ENCODE peak calls at places on chromosomes 12 and 14, in five cellular contexts. E is Caco-2, Q is endodermal cell, V is lung, L is SJSA1. A is an unnamed sample.

GRCh38 chr12:131313635-131314034 is 359.9 kb downstream of the ADGRD1 start:
- DNase-seq in E (no peak), Q (peak; percentile 56), V (no peak), L (no peak), A (no peak)

GRCh38 chr12:77813558-77813957 is 17.1 kb upstream of the NAV3 start:
- DNase-seq in E (no peak), Q (no peak), V (no peak), L (no peak), A (no peak)

GRCh38 chr14:62144863-62145262 is 382.6 kb downstream of the SNAPC1 start:
- DNase-seq in E (no peak), Q (no peak), V (no peak), L (no peak), A (no peak)

GRCh38 chr12:92139634-92140555 is 5.8 kb downstream of the BTG1 start:
- DNase-seq in E (no peak), Q (no peak), V (no peak), L (no peak), A (no peak)

GRCh38 chr12:14770495-14771313 is 32.6 kb downstream of the WBP11 start:
- DNase-seq in E (peak; percentile 99), Q (peak; percentile 99), V (peak; percentile 95), L (peak; percentile 91), A (peak; percentile 77)

GRCh38 chr12:119645535-119646059 is 22.3 kb upstream of the PRKAB1 start:
- DNase-seq in E (no peak), Q (no peak), V (no peak), L (no peak), A (no peak)

GRCh38 chr14:106459971-106460730 is 933.8 kb downstream of the TMEM121 start:
- DNase-seq in E (peak; percentile 13), Q (peak; percentile 43), V (no peak), L (no peak), A (no peak)

GRCh38 chr14:94026173-94026885 is at the start of gene OTUB2:
- DNase-seq in E (peak; percentile 97), Q (peak; percentile 99), V (peak; percentile 97), L (peak; percentile 96), A (peak; percentile 94)

GRCh38 chr14:76371066-76371465 is 4.9 kb upstream of the ESRRB start:
- DNase-seq in E (no peak), Q (no peak), V (no peak), L (no peak), A (no peak)

GRCh38 chr14:61994589-61994988 is 232.4 kb downstream of the SNAPC1 start:
- DNase-seq in E (no peak), Q (no peak), V (no peak), L (no peak), A (no peak)

GRCh38 chr12:79766705-79767464 is 76.1 kb upstream of the PAWR start:
- DNase-seq in E (no peak), Q (no peak), V (no peak), L (no peak), A (no peak)

GRCh38 chr14:100173353-100173752 is 13.9 kb upstream of the DEGS2 start:
- DNase-seq in E (no peak), Q (no peak), V (no peak), L (no peak), A (no peak)

GRCh38 chr14:88551094-88551870 is 3.5 kb downstream of the PTPN21 start:
- DNase-seq in E (peak; percentile 82), Q (peak; percentile 94), V (peak; percentile 81), L (peak; percentile 55), A (no peak)

GRCh38 chr14:95482967-95483842 is 33.2 kb downstream of the SYNE3 start:
- DNase-seq in E (no peak), Q (peak; percentile 60), V (peak; percentile 61), L (peak; percentile 88), A (peak; percentile 83)

GRCh38 chr14:34713681-34714319 is 593 bp downstream of the CFL2 start:
- DNase-seq in E (peak; percentile 23), Q (no peak), V (peak; percentile 31), L (peak; percentile 70), A (peak; percentile 59)

GRCh38 chr12:65561798-65562382 is 262.4 kb upstream of the HMGA2 start:
- DNase-seq in E (no peak), Q (no peak), V (no peak), L (no peak), A (no peak)

GRCh38 chr12:96846313-96846712 is 60.7 kb upstream of the NEDD1 start:
- DNase-seq in E (no peak), Q (no peak), V (no peak), L (no peak), A (no peak)

GRCh38 chr14:71139058-71139946 is 232.0 kb downstream of the PCNX1 start:
- DNase-seq in E (peak; percentile 69), Q (peak; percentile 86), V (peak; percentile 51), L (peak; percentile 56), A (no peak)

GRCh38 chr14:84108746-84109457 is 1421.0 kb upstream of the FLRT2 start:
- DNase-seq in E (no peak), Q (no peak), V (no peak), L (no peak), A (no peak)

GRCh38 chr12:65276923-65277322 is 1.6 kb upstream of the MSRB3 start:
- DNase-seq in E (no peak), Q (no peak), V (no peak), L (no peak), A (no peak)

GRCh38 chr12:13196302-13196921 is at the start of gene EMP1:
- DNase-seq in E (no peak), Q (no peak), V (peak; percentile 94), L (peak; percentile 99), A (peak; percentile 100)

GRCh38 chr12:114069507-114069906 is 103.4 kb upstream of the RBM19 start:
- DNase-seq in E (no peak), Q (no peak), V (no peak), L (no peak), A (no peak)

GRCh38 chr12:122871851-122872785 is 23.8 kb downstream of the VPS37B start:
- DNase-seq in E (no peak), Q (peak; percentile 99), V (no peak), L (peak; percentile 71), A (peak; percentile 37)

GRCh38 chr12:121789800-121790748 is 3.4 kb downstream of the RHOF start:
- DNase-seq in E (no peak), Q (no peak), V (peak; percentile 71), L (no peak), A (no peak)

DNA sequence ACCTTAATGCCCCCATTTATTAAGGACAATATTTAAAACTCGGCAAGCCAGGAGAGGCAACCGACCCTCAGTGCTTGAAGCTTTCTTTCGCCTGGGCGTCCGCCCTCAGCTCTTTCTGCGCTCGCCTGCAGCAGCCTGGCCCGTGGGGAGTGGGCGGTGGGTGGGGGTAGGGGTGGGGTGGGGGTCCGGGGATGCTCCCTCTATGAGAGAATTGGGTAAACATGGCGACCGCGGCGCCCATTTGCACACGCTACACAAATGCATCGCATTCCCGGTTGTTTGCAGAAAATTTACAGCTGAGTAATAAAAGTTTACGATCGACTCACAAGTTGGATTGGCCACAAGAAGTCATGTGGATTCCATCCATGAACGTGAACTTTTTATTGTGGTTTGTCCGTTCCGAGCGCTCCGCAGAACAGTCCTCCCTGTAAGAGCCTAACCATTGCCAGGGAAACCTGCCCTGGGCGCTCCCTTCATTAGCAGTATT is 7.7 kb downstream of the HOXC8 start:
- DNase-seq in E (peak; percentile 57), Q (peak; percentile 68), V (no peak), L (peak; percentile 63), A (no peak)
- H3K27me3 ChIP-seq in E (no peaks in the 10 kb centered on the region), Q (peaks cover 100% of the 10 kb centered on the region), V (peaks cover 15% of the 10 kb centered on the region), L (no peaks in the 10 kb centered on the region), A (peaks cover 20% of the 10 kb centered on the region)

DNA sequence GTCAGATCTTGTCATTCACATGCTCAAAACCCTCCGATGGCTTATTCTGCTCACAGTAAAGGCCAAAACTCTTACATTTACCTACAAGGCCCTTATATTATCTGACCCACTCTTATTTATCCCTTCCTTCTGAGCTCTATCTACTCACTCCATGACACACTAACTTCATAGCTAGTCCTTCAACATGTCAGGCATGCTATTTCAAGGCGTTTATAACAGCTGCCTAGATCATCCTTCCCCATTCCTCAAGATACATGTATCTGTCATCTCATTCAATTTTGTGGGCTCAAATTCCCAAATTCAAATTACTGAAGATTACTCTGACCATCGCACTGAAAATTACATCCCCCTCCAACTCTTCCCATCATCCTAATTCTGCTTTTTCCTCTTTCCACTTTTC is 6.9 kb downstream of the MIS18BP1 start:
- DNase-seq in E (no peak), Q (no peak), V (no peak), L (no peak), A (no peak)
- H3K27me3 ChIP-seq in E (no peaks in the 10 kb centered on the region), Q (no peaks in the 10 kb centered on the region), V (no peaks in the 10 kb centered on the region), L (no peaks in the 10 kb centered on the region), A (no peaks in the 10 kb centered on the region)

GRCh38 chr12:3964404-3964803 is 91.2 kb upstream of the PARP11 start:
- DNase-seq in E (peak; percentile 61), Q (peak; percentile 92), V (no peak), L (no peak), A (no peak)
- H3K27me3 ChIP-seq in E (no peaks in the 10 kb centered on the region), Q (no peaks in the 10 kb centered on the region), V (no peaks in the 10 kb centered on the region), L (no peaks in the 10 kb centered on the region), A (no peaks in the 10 kb centered on the region)

GRCh38 chr12:107778383-107779015 is 4.0 kb downstream of the ASCL4 start:
- DNase-seq in E (no peak), Q (no peak), V (no peak), L (no peak), A (no peak)
- H3K27me3 ChIP-seq in E (no peaks in the 10 kb centered on the region), Q (peaks cover 90% of the 10 kb centered on the region), V (peaks cover 10% of the 10 kb centered on the region), L (peaks cover 47% of the 10 kb centered on the region), A (peaks cover 17% of the 10 kb centered on the region)

GRCh38 chr12:48978741-48979601 is 849 bp downstream of the WNT1 start:
- DNase-seq in E (no peak), Q (peak; percentile 77), V (no peak), L (no peak), A (no peak)
- H3K27me3 ChIP-seq in E (peaks cover 14% of the 10 kb centered on the region), Q (peaks cover 99% of the 10 kb centered on the region), V (no peaks in the 10 kb centered on the region), L (peaks cover 64% of the 10 kb centered on the region), A (peaks cover 85% of the 10 kb centered on the region)

DNA sequence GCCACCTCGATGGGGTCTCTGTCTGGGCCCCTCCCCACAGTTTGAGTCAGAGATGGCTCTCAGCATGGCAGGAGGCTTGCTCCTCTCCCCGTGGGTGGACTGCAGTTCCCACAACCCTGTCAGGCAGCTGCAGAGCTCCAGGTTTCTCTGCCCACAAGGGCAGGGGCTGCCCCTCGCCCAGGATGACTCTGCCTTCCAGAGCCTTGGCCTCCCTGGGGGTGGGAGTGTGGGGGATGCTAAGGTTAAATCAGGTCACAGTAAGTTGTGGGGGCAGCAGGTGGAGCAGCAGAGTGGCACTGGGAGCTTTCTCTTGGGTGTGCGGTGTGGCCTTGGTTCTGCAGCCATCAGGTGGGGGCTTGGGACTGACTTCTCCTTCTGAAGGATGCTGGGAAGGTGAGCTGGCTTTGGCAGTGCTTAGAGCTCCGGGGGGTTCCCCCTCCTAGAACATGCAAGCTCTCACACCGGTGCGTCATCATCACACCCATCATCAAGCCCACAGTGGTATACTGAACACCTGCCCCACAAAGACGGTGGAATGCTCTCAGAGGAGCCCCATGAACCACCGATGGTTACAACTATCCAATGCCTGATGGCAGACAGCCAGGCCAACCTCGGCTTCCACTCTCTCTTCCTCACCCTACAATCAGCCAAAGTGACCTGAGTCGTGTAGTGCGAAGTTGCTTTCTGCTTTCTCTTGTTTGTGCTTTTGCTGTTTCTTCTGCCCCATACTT is 39.7 kb downstream of the ERH start:
- DNase-seq in E (no peak), Q (no peak), V (no peak), L (no peak), A (no peak)
- H3K27me3 ChIP-seq in E (no peaks in the 10 kb centered on the region), Q (no peaks in the 10 kb centered on the region), V (no peaks in the 10 kb centered on the region), L (no peaks in the 10 kb centered on the region), A (no peaks in the 10 kb centered on the region)

GRCh38 chr12:54419088-54419887 is at the start of gene ITGA5:
- DNase-seq in E (peak; percentile 64), Q (peak; percentile 90), V (peak; percentile 72), L (peak; percentile 76), A (no peak)
- H3K27me3 ChIP-seq in E (no peaks in the 10 kb centered on the region), Q (no peaks in the 10 kb centered on the region), V (no peaks in the 10 kb centered on the region), L (no peaks in the 10 kb centered on the region), A (no peaks in the 10 kb centered on the region)

A was measured in kidney epithelial cell.